ENCODE peak calls at places on chromosome 19, in nine cellular contexts. S is choroid plexus epithelial cell, V is mesothelial cell of epicardium, E is fibroblast of lung, W is B cell, Z is AG04450, A is left ventricle myocardium inferior, C is fibroblast of the aortic adventitia, N is cardiac fibroblast. L is an unnamed sample.

GRCh38 chr19:49554701-49555181 is 25.6 kb downstream of the NOSIP start:
- DNase-seq in S (no peak), V (no peak), E (no peak), W (no peak), Z (no peak), A (no peak), C (no peak), N (no peak), L (no peak)

GRCh38 chr19:44755219-44755618 is 6.7 kb downstream of the BCL3 start:
- DNase-seq in S (no peak), V (no peak), E (no peak), W (no peak), Z (no peak), A (no peak), C (no peak), N (no peak), L (no peak)

GRCh38 chr19:21587117-21587461 is 81.7 kb downstream of the ZNF429 start:
- DNase-seq in S (no peak), V (no peak), E (no peak), W (no peak), Z (no peak), A (peak; percentile 38), C (no peak), N (no peak), L (no peak)

GRCh38 chr19:33758541-33759013 is 38.1 kb upstream of the KCTD15 start:
- DNase-seq in S (peak; percentile 29), V (no peak), E (no peak), W (no peak), Z (no peak), A (no peak), C (no peak), N (no peak), L (peak; percentile 68)

GRCh38 chr19:39425744-39426143 is 10.0 kb downstream of the RPS16 start:
- DNase-seq in S (no peak), V (no peak), E (no peak), W (no peak), Z (no peak), A (no peak), C (no peak), N (no peak), L (no peak)

GRCh38 chr19:13964776-13965175 is 12.5 kb downstream of the DCAF15 start:
- DNase-seq in S (peak; percentile 47), V (no peak), E (peak; percentile 63), W (no peak), Z (no peak), A (no peak), C (no peak), N (no peak), L (no peak)

GRCh38 chr19:40501599-40501998 is 34.8 kb downstream of the SPTBN4 start:
- DNase-seq in S (no peak), V (no peak), E (no peak), W (no peak), Z (no peak), A (no peak), C (no peak), N (no peak), L (no peak)

GRCh38 chr19:36093687-36094086 is 17.3 kb upstream of the OVOL3 start:
- DNase-seq in S (no peak), V (no peak), E (no peak), W (no peak), Z (no peak), A (peak; percentile 33), C (peak; percentile 32), N (peak; percentile 26), L (no peak)

GRCh38 chr19:37362733-37363132 is 8.2 kb upstream of the ZNF527 start:
- DNase-seq in S (peak; percentile 37), V (no peak), E (no peak), W (no peak), Z (no peak), A (no peak), C (no peak), N (no peak), L (no peak)

GRCh38 chr19:14337510-14337909 is 43.7 kb upstream of the ADGRE5 start:
- DNase-seq in S (peak; percentile 25), V (no peak), E (no peak), W (no peak), Z (no peak), A (no peak), C (peak; percentile 10), N (no peak), L (peak; percentile 52)

GRCh38 chr19:19320362-19321142 is at the start of the genes MAU2 and SUGP1:
- DNase-seq in S (peak; percentile 95), V (peak; percentile 91), E (peak; percentile 92), W (peak; percentile 91), Z (peak; percentile 74), A (peak; percentile 87), C (peak; percentile 92), N (peak; percentile 94), L (peak; percentile 93)

GRCh38 chr19:19324059-19324755 is 3.6 kb downstream of the MAU2 start:
- DNase-seq in S (no peak), V (no peak), E (no peak), W (no peak), Z (no peak), A (no peak), C (no peak), N (no peak), L (no peak)

GRCh38 chr19:19319725-19320361 is 466 bp downstream of the SUGP1 start:
- DNase-seq in S (no peak), V (no peak), E (no peak), W (no peak), Z (no peak), A (no peak), C (no peak), N (no peak), L (no peak)

GRCh38 chr19:19316082-19316481 is 4.2 kb downstream of the SUGP1 start:
- DNase-seq in S (no peak), V (no peak), E (no peak), W (no peak), Z (no peak), A (no peak), C (no peak), N (no peak), L (no peak)

DNA sequence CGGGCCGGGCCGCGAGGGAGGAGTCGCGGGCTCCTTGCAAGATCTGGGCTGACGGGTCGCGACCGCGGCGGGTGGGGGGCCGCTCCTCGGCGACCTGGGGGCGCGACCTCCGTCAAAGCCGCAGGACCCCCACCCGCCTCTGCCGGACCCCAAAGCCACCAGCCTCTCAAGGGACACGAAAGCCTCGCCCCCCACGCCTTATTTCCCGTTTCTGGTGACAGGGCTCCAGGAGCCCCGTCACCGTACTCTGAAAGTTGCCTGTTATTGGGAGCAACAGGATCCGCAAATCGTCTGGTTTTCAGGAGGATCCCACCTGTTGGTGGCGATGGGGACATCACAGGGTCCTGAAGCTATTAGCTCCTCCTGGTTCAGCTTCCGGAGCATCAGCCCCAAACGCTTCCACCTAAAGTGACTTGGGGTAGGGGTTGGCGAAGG is 531 bp downstream of the MAU2 start:
- DNase-seq in S (peak; percentile 27), V (peak; percentile 51), E (peak; percentile 13), W (no peak), Z (no peak), A (no peak), C (peak; percentile 15), N (no peak), L (no peak)
- TF ChIP-seq CTCF in S (no peak), V (no peak), E (no peak), W (no peak), Z (no peak), A (no peak), C (no peak), N (no peak), L (no peak)

GRCh38 chr19:1364070-1364719 is 19.5 kb upstream of the NDUFS7 start:
- DNase-seq in S (peak; percentile 63), V (no peak), E (no peak), W (no peak), Z (no peak), A (no peak), C (peak; percentile 24), N (peak; percentile 31), L (no peak)
- TF ChIP-seq CTCF in S (peak; percentile 51), V (peak; percentile 44), E (peak; percentile 27), W (peak; percentile 58), Z (peak; percentile 42), A (no peak), C (peak; percentile 47), N (peak; percentile 34), L (no peak)

GRCh38 chr19:6571167-6571566 is 19.8 kb downstream of the CD70 start:
- DNase-seq in S (no peak), V (no peak), E (no peak), W (no peak), Z (no peak), A (no peak), C (no peak), N (no peak), L (no peak)

GRCh38 chr19:6570754-6571153 is 20.2 kb downstream of the CD70 start:
- DNase-seq in S (no peak), V (no peak), E (no peak), W (no peak), Z (no peak), A (no peak), C (no peak), N (no peak), L (no peak)

GRCh38 chr19:6568816-6569215 is 22.1 kb downstream of the CD70 start:
- DNase-seq in S (no peak), V (no peak), E (no peak), W (no peak), Z (no peak), A (no peak), C (no peak), N (peak; percentile 26), L (no peak)

GRCh38 chr19:6568010-6568411 is 22.9 kb downstream of the CD70 start:
- DNase-seq in S (no peak), V (no peak), E (no peak), W (no peak), Z (no peak), A (no peak), C (no peak), N (no peak), L (no peak)

DNA sequence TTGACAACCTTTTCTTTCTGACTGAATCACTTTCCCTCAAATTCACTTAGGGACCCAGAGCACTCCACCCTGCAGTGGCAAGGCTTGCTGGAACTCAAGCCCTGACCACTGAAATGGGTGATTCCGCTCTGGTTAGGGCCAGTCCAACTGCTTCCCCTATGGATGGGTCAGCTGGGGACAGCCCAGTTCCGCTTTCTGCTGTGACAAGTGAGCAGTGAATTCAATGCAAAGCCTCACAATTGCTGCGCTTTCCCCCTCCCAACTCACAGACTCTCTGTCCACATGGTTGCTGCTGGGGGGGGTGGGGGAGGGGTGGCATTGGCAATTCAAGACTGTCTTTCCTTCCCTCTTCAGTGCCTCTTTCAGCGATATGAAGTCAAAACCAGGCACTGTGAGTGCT is 18.7 kb downstream of the CD70 start:
- DNase-seq in S (no peak), V (no peak), E (no peak), W (no peak), Z (no peak), A (peak; percentile 26), C (no peak), N (no peak), L (peak; percentile 56)
- TF ChIP-seq CTCF in S (no peak), V (no peak), E (no peak), W (no peak), Z (no peak), A (no peak), C (no peak), N (no peak), L (no peak)

DNA sequence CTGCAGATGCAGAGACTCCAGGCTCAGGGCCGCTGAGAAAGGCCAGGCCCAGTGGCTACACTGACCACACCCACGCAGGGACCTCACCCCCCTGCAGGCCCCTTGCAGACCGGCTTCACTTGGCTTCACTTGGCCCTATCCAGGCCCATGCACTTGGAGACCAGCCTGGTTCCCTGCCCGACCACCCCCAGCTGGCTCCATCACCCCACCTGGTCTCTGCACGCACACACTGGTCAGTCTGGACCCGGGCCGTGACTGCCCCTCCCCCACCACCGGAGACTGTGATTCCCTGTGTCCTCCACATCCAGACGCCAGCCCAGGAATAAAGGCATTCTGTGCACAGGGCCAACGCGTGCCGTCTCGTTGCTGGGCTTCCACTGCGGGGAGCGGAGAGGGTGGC is 4.9 kb upstream of the EBI3 start:
- DNase-seq in S (no peak), V (no peak), E (no peak), W (no peak), Z (no peak), A (no peak), C (no peak), N (no peak), L (no peak)
- TF ChIP-seq CTCF in S (no peak), V (no peak), E (no peak), W (no peak), Z (no peak), A (no peak), C (no peak), N (no peak), L (no peak)